ENCODE peak calls at places on chromosomes 3 and 15, in ten cellular contexts. C is esophagus squamous epithelium, K is spleen, I is gastrocnemius medialis, Q is HCT116, Y is tibial nerve, Z is ovary, H is body of pancreas, P is IMR-90, J is breast epithelium. W is an unnamed sample.
A peak's percentile ranks its signal among the peaks of the same experiment; 100 is the strongest.

GRCh38 chr3:78873641-78874040 is 894.2 kb downstream of the ROBO1 start:
- DNase-seq in C (no peak), K (no peak), I (no peak), Q (no peak), Y (no peak), Z (no peak), H (no peak), P (peak; percentile 51), J (no peak), W (no peak)

GRCh38 chr15:57019496-57020160 is 101.2 kb downstream of the TCF12 start:
- DNase-seq in C (no peak), K (no peak), I (peak; percentile 29), Q (no peak), Y (no peak), Z (no peak), H (no peak), P (no peak), J (no peak), W (no peak)

GRCh38 chr15:59169337-59169736 is 37.3 kb upstream of the LDHAL6B start:
- DNase-seq in C (no peak), K (no peak), I (no peak), Q (no peak), Y (no peak), Z (no peak), H (no peak), P (peak; percentile 86), J (no peak), W (no peak)

GRCh38 chr15:34984884-34985630 is 3.0 kb downstream of the ZNF770 start:
- DNase-seq in C (no peak), K (no peak), I (peak; percentile 70), Q (no peak), Y (no peak), Z (no peak), H (no peak), P (peak; percentile 22), J (no peak), W (no peak)

GRCh38 chr3:64058592-64058991 is 35.3 kb upstream of the PSMD6 start:
- DNase-seq in C (no peak), K (no peak), I (no peak), Q (no peak), Y (no peak), Z (no peak), H (no peak), P (no peak), J (no peak), W (no peak)

GRCh38 chr3:63478962-63479660 is 173.4 kb upstream of the SNTN start:
- DNase-seq in C (no peak), K (no peak), I (no peak), Q (no peak), Y (no peak), Z (no peak), H (peak; percentile 10), P (no peak), J (no peak), W (peak; percentile 39)

GRCh38 chr15:95734422-95735316 is 595.8 kb upstream of the NR2F2 start:
- DNase-seq in C (no peak), K (no peak), I (no peak), Q (no peak), Y (no peak), Z (no peak), H (no peak), P (no peak), J (no peak), W (no peak)

GRCh38 chr15:52042051-52042851 is 23.2 kb downstream of the MAPK6 start:
- DNase-seq in C (no peak), K (no peak), I (no peak), Q (no peak), Y (no peak), Z (no peak), H (no peak), P (no peak), J (no peak), W (no peak)

GRCh38 chr3:131711114-131711786 is 208.5 kb upstream of the MRPL3 start:
- DNase-seq in C (no peak), K (no peak), I (no peak), Q (no peak), Y (no peak), Z (no peak), H (no peak), P (no peak), J (no peak), W (no peak)

DNA sequence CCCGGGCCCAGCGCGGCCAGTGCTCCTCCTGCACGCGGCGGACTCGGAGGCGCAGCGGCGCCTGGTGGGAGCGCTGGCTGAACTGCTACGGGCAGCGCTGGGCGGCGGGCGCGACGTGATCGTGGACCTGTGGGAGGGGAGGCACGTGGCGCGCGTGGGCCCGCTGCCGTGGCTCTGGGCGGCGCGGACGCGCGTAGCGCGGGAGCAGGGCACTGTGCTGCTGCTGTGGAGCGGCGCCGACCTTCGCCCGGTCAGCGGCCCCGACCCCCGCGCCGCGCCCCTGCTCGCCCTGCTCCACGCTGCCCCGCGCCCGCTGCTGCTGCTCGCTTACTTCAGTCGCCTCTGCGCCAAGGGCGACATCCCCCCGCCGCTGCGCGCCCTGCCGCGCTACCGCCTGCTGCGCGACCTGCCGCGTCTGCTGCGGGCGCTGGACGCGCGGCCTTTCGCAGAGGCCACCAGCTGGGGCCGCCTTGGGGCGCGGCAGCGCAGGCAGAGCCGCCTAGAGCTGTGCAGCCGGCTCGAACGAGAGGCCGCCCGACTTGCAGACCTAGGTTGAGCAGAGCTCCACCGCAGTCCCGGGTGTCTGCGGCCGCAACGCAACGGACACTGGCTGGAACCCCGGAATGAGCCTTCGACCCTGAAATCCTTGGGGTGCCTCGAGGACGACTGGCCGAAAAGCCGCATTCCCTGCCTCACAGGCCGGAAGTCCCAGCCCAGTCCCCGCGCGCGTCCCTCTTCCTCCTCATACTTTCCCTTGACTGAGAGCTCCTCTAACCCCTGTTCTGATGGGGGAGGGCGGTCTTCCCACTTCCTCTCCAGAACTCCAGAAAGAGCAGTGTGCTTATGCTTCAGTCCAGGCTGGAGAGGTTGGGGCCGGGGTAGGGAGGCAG is 1.4 kb upstream of the IL17RC start:
- DNase-seq in C (no peak), K (peak; percentile 89), I (peak; percentile 57), Q (no peak), Y (peak; percentile 61), Z (peak; percentile 79), H (peak; percentile 73), P (peak; percentile 52), J (peak; percentile 67), W (peak; percentile 81)
- TF ChIP-seq POLR2A in C (peak; percentile 15), K (no peak), I (peak; percentile 35), Q (no peak), Y (peak; percentile 10), Z (peak; percentile 20), H (peak; percentile 62), P (no peak), J (no peak), W (peak; percentile 29)

GRCh38 chr3:12878026-12878636 is 36.8 kb upstream of the RPL32 start:
- DNase-seq in C (no peak), K (no peak), I (no peak), Q (no peak), Y (no peak), Z (no peak), H (no peak), P (no peak), J (no peak), W (no peak)
- H3K4me1 ChIP-seq in C (peaks cover 12% of the 10 kb centered on the region), K (peaks cover 17% of the 10 kb centered on the region), I (peaks cover 6% of the 10 kb centered on the region), Q (no peaks in the 10 kb centered on the region), Y (peaks cover 11% of the 10 kb centered on the region), Z (peaks cover 27% of the 10 kb centered on the region), H (peaks cover 21% of the 10 kb centered on the region), P (no peaks in the 10 kb centered on the region), J (no peaks in the 10 kb centered on the region), W (no peaks in the 10 kb centered on the region)

GRCh38 chr3:171460226-171461086 is at the start of gene TNIK:
- DNase-seq in C (peak; percentile 55), K (peak; percentile 94), I (peak; percentile 94), Q (peak; percentile 81), Y (peak; percentile 83), Z (peak; percentile 82), H (peak; percentile 93), P (peak; percentile 89), J (peak; percentile 75), W (peak; percentile 86)

GRCh38 chr3:171459942-171460225 is 321 bp downstream of the TNIK start:
- DNase-seq in C (no peak), K (no peak), I (peak; percentile 18), Q (no peak), Y (no peak), Z (no peak), H (no peak), P (no peak), J (no peak), W (no peak)

GRCh38 chr3:171461087-171461917 is 1.1 kb upstream of the TNIK start:
- DNase-seq in C (no peak), K (no peak), I (peak; percentile 60), Q (peak; percentile 27), Y (no peak), Z (no peak), H (peak; percentile 57), P (peak; percentile 44), J (no peak), W (peak; percentile 42)

GRCh38 chr3:171464462-171464861 is 4.3 kb upstream of the TNIK start:
- DNase-seq in C (no peak), K (no peak), I (no peak), Q (no peak), Y (no peak), Z (no peak), H (no peak), P (no peak), J (no peak), W (no peak)

GRCh38 chr3:171462224-171462623 is 2.0 kb upstream of the TNIK start:
- DNase-seq in C (no peak), K (no peak), I (no peak), Q (no peak), Y (no peak), Z (no peak), H (no peak), P (no peak), J (no peak), W (no peak)
- H3K4me3 ChIP-seq in C (no peak overlapping the region), K (no peak overlapping the region), I (no peak overlapping the region), Q (no peak overlapping the region), Y (no peak overlapping the region), Z (no peak overlapping the region), H (no peak overlapping the region), P (no peak overlapping the region), J (no peak overlapping the region), W (no peak overlapping the region)

DNA sequence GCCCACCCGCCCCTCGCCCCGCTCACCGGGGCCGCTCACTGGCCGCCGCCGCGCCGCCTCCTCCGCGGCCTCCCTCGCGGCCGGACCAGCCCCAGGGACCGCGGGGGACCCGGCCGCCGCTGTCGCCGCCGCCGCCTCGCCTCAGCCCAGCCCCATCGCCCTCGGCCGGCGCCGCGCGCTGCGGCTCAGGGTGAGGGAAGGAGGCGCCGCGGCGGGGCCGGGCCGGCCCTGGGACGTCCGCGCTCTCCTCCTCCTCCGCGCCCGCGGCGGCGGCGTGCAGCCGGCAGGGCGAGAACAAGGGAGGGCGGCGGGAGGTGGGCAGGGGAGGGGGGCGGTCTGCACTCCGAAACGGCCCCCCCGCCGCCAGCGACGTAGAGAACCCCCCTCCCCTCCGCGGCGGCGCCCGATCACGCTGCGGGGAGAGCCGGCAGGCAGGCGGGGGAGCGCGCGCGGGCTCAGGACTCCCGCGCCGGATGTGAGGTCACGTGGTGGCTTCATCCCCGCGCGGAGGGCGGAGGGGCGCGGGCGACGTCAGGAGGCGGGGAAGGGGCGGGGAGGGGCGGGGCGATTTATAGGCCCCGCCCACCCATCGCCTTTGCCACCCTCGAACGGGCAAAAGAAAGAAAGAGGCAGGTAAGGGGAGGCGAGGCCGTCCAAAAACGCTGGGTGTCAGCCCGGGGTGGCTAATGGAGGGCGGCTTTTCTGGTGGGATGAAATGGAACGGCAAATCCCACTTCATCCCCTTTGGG is at the start of gene ATP13A3:
- DNase-seq in C (peak; percentile 63), K (peak; percentile 98), I (peak; percentile 84), Q (peak; percentile 61), Y (peak; percentile 77), Z (peak; percentile 93), H (peak; percentile 93), P (peak; percentile 88), J (peak; percentile 79), W (peak; percentile 87)
- TF ChIP-seq POLR2A in C (peak; percentile 91), K (no peak), I (peak; percentile 86), Q (peak; percentile 71), Y (peak; percentile 43), Z (peak; percentile 78), H (peak; percentile 85), P (peak; percentile 77), J (no peak), W (peak; percentile 92)

W was measured in uterus.